ENCODE peak calls at places on chromosomes 13 and 19, in seven cellular contexts. K is WTC11, S is HCT116, A is H1, B is HepG2, O is K562, G is GM12878. E is an unnamed sample.
A peak's percentile ranks its signal among the peaks of the same experiment; 100 is the strongest.

GRCh38 chr13:23921451-23921888 is 24.2 kb upstream of the C1QTNF9B start:
- DNase-seq in G (no peak), S (peak; percentile 23), K (peak; percentile 53), O (peak; percentile 17), A (peak; percentile 54), B (peak; percentile 18), E (peak; percentile 9)

GRCh38 chr13:73991884-73992283 is 142.3 kb downstream of the KLF12 start:
- DNase-seq in S (no peak), A (no peak), B (no peak), G (no peak), O (no peak), K (no peak), E (no peak)

GRCh38 chr13:20891768-20892167 is 10.8 kb downstream of the XPO4 start:
- DNase-seq in S (no peak), A (no peak), G (no peak), O (no peak), B (no peak), K (no peak), E (no peak)

GRCh38 chr19:48806518-48806817 is 4.4 kb downstream of the BCAT2 start:
- DNase-seq in A (no peak), S (no peak), O (peak; percentile 4), K (peak; percentile 76), G (no peak), B (no peak), E (no peak)

GRCh38 chr13:41634407-41634806 is 177.1 kb downstream of the RGCC start:
- DNase-seq in K (no peak), G (no peak), B (no peak), S (no peak), A (no peak), O (no peak), E (no peak)

GRCh38 chr19:912181-913079 is 589 bp downstream of the R3HDM4 start:
- DNase-seq in O (peak; percentile 79), K (no peak), A (no peak), S (no peak), B (no peak), G (no peak), E (peak; percentile 56)

GRCh38 chr19:38425810-38426466 is at the start of gene RASGRP4:
- DNase-seq in G (no peak), A (no peak), B (no peak), K (peak; percentile 45), S (no peak), O (peak; percentile 84), E (no peak)

GRCh38 chr19:41323430-41324125 is 13.6 kb downstream of the CCDC97 start:
- DNase-seq in B (peak; percentile 87), G (no peak), S (no peak), K (no peak), A (no peak), O (peak; percentile 92), E (no peak)

GRCh38 chr13:46751811-46752635 is 44.9 kb downstream of the ESD start:
- DNase-seq in A (no peak), G (peak; percentile 45), K (no peak), O (no peak), B (no peak), S (no peak), E (no peak)

GRCh38 chr13:77698211-77699058 is 948 bp downstream of the SLAIN1 start:
- DNase-seq in A (no peak), B (no peak), K (peak; percentile 55), G (no peak), O (peak; percentile 1), S (no peak), E (peak; percentile 71)

GRCh38 chr19:37829526-37829925 is 50.1 kb upstream of the ZNF573 start:
- DNase-seq in O (no peak), B (no peak), S (no peak), K (no peak), G (no peak), A (no peak), E (no peak)

GRCh38 chr13:44243198-44243852 is 130.3 kb upstream of the SERP2 start:
- DNase-seq in B (peak; percentile 54), A (peak; percentile 60), K (peak; percentile 67), S (peak; percentile 92), G (no peak), O (peak; percentile 75), E (no peak)

GRCh38 chr13:26227396-26227971 is 5.4 kb upstream of the RNF6 start:
- DNase-seq in O (no peak), A (no peak), B (no peak), G (no peak), S (no peak), K (no peak), E (no peak)

GRCh38 chr19:13692096-13692495 is 72.2 kb upstream of the MRI1 start:
- DNase-seq in S (no peak), K (no peak), B (no peak), A (no peak), O (no peak), G (no peak), E (no peak)

DNA sequence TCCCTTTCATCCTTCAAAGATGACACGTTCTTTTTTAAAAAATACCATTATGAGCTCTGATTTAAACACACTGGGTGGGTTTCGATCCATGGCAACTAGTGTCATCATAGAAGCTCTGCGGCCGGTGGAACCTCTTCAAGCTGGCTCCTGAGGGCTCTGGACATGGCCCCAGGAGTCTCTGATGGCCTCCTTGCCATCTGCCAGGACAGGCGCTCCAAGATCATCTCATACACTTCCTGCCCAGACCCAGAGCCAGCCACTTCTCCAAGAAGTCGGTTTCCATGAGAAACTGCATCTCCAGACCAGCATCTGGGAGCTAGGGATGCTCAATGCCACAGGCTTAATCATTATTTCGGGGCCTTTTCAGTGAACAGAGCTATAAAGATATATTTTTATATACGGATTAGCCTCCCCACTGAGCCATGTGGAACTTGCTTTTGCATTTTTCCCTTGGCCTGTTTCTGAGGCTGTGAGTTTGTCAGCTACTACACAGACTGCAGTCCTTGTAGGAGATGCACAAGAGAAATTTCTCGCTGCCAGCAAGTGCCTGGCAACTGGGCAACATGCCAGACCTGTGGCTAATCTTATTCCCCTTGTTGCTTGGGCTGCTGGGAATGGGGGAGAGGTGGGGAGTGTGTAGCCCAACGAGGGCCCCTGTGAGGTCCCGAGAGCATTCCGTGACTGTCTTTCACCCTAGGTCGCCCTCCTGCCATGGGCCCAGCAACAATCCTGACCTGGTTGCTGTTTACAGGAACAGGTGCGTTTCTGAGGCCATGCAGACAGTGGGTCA is 15.9 kb downstream of the SUGP1 start:
- DNase-seq in K (no peak), O (peak; percentile 6), B (no peak), A (no peak), S (no peak), G (no peak), E (no peak)
- TF ChIP-seq SP1 in K (no peak), O (no peak), B (no peak), A (no peak), S (no peak), G (no peak), E (no peak)

GRCh38 chr13:88800505-88800904 is 1129.3 kb downstream of the SLITRK5 start:
- DNase-seq in A (no peak), S (no peak), O (no peak), K (no peak), G (no peak), B (no peak), E (no peak)

GRCh38 chr13:88806438-88806837 is 1135.3 kb downstream of the SLITRK5 start:
- DNase-seq in K (no peak), B (no peak), A (no peak), S (no peak), O (no peak), G (no peak), E (no peak)

DNA sequence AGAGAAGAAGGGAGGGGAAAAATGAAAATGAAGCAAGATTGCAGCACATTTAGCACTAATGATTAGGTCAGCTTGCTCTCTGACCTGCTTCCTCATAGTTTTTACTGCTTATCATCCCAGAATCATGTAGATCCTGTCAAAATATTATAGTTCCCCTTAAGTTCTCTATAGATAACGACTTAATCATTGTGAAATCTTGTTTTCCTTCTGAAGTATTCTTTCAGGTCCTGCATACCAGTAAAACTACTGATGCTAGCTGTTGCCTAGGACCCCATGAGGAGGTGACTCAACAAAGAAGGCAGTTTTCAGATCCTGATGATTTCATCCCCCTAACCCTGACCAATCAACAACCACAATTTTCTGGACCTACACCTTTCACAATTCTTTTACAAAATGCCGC is 1131.7 kb downstream of the SLITRK5 start:
- DNase-seq in S (no peak), G (no peak), A (no peak), K (no peak), O (no peak), B (no peak), E (no peak)
- TF ChIP-seq SP1 in S (no peak), G (no peak), A (no peak), K (no peak), O (no peak), B (no peak), E (no peak)

DNA sequence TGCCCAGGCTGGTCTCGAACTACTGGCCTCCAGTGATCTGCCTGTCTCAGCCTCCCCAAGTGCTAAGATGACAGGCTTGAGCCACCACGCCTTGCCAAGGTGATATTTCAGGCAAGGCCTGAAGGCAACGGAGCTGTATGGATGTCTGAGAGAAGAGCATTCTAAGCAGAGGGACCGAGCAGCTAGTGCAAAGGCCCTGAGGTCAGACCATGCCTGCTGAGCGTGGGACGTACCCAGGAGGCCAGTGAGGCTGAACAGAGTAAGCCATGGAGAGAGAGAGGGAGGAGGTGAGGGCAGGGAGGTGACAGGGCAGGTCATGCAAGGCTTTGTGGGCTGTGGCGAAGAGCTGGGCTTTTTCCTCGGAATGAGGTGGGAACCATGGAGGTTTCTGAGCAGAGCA is 3.4 kb upstream of the SLC44A2 start:
- DNase-seq in O (no peak), S (no peak), A (no peak), K (no peak), B (no peak), G (no peak), E (no peak)
- TF ChIP-seq SP1 in O (no peak), S (no peak), A (no peak), K (no peak), B (no peak), G (no peak), E (no peak)

GRCh38 chr19:44625531-44626066 is 12.2 kb downstream of the IGSF23 start:
- DNase-seq in K (no peak), S (no peak), A (no peak), O (no peak), G (no peak), B (no peak), E (no peak)

GRCh38 chr19:44623626-44624025 is 10.3 kb downstream of the IGSF23 start:
- DNase-seq in G (no peak), B (no peak), A (no peak), O (no peak), K (no peak), S (no peak), E (no peak)

GRCh38 chr19:44624840-44625354 is 11.5 kb downstream of the IGSF23 start:
- DNase-seq in A (no peak), O (no peak), B (no peak), S (no peak), G (no peak), K (no peak), E (no peak)

GRCh38 chr19:44627631-44628030 is 14.3 kb downstream of the IGSF23 start:
- DNase-seq in S (no peak), O (no peak), G (no peak), B (no peak), A (no peak), K (no peak), E (no peak)

DNA sequence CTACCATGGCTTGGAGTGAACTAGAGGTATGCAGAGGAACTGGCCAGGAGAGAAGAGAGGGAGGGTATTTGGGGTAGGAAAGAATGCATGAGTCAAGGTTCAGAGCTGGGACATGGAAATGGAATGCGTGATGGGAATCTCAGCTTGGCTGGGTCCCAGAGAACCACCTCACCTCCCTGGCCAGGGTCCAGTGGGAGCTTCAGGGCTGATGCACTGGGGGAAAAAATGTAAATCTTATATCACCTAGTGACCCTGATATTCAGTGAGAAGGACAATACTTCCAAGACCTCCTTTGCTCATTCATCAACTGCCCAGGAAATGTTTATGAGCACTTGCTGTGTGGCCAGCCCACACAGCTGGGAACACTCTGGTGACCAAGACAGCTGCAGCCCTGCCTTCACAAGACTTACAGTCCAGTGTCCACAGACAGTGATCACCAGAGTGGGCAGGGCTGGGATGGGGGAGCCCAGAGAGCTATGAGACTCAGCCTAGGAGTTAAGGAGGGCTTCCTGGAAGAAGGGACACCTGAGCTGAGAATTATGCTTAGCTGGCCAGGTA is 12.8 kb downstream of the IGSF23 start:
- DNase-seq in A (no peak), S (peak; percentile 66), G (no peak), O (no peak), K (no peak), B (peak; percentile 89), E (no peak)
- TF ChIP-seq SP1 in A (no peak), S (peak; percentile 71), G (no peak), O (no peak), K (no peak), B (no peak), E (no peak)